ENCODE peak calls at places on chromosomes 6 and 20, in nine cellular contexts. L is fibroblast of mammary gland, J is fibroblast of lung, P is mesendoderm, X is cardiac muscle cell, Z is astrocyte of the spinal cord, F is endodermal cell, E is heart right ventricle, D is IMR-90. V is an unnamed sample.

GRCh38 chr20:48360338-48360698 is 467.5 kb downstream of the PREX1 start:
- DNase-seq in D (no peak), J (no peak), E (no peak), L (no peak), Z (no peak), F (no peak), P (no peak), X (no peak), V (no peak)

GRCh38 chr6:113375950-113376846 is 480.9 kb upstream of the MARCKS start:
- DNase-seq in E (no peak), F (no peak), J (peak), Z (peak), X (peak), P (peak), D (peak), L (peak), V (no peak)

GRCh38 chr20:61941721-61942405 is 123.8 kb downstream of the TAF4 start:
- DNase-seq in D (no peak), P (no peak), J (no peak), Z (no peak), F (no peak), L (no peak), E (peak), X (no peak), V (no peak)

GRCh38 chr6:37033255-37033654 is 27.8 kb downstream of the FGD2 start:
- DNase-seq in L (no peak), F (no peak), J (no peak), D (peak), Z (no peak), X (no peak), P (no peak), E (no peak), V (peak)

GRCh38 chr20:48390981-48391380 is 436.8 kb downstream of the PREX1 start:
- DNase-seq in D (no peak), X (no peak), F (no peak), E (no peak), L (no peak), Z (no peak), P (no peak), J (no peak), V (no peak)

GRCh38 chr6:36929607-36930006 is 24.9 kb upstream of the PI16 start:
- DNase-seq in E (no peak), D (peak), L (peak), Z (peak), F (no peak), J (peak), X (peak), P (no peak), V (no peak)

GRCh38 chr20:34268851-34269668 is 27.8 kb downstream of the ASIP start:
- DNase-seq in J (peak), D (no peak), L (peak), X (peak), E (peak), P (peak), Z (peak), F (peak), V (peak)

GRCh38 chr6:18277181-18278006 is 13.1 kb upstream of the DEK start:
- DNase-seq in P (peak), X (no peak), F (peak), J (peak), L (no peak), D (no peak), Z (no peak), E (no peak), V (peak)

GRCh38 chr6:113888493-113888892 is 31.3 kb downstream of the MARCKS start:
- DNase-seq in J (no peak), X (no peak), Z (no peak), F (no peak), P (no peak), L (no peak), D (no peak), E (no peak), V (no peak)

GRCh38 chr6:130313206-130313605 is 52.6 kb upstream of the TMEM200A start:
- DNase-seq in P (peak), L (no peak), J (no peak), E (no peak), D (no peak), Z (no peak), X (no peak), F (peak), V (peak)

GRCh38 chr6:220736-221475 is 71.4 kb upstream of the DUSP22 start:
- DNase-seq in J (peak), Z (peak), X (no peak), L (peak), P (no peak), D (peak), F (peak), E (no peak), V (peak)

GRCh38 chr20:49812463-49813304 is at the start of gene SLC9A8:
- DNase-seq in P (peak), L (peak), X (peak), J (peak), F (peak), E (peak), D (peak), Z (peak), V (peak)

GRCh38 chr20:61818746-61819483 is 246.8 kb downstream of the TAF4 start:
- DNase-seq in P (no peak), E (no peak), L (no peak), Z (no peak), J (no peak), D (no peak), X (no peak), F (no peak), V (no peak)

GRCh38 chr6:6588064-6588923 is at the start of gene LY86:
- DNase-seq in F (no peak), D (no peak), X (peak), J (no peak), P (no peak), L (no peak), Z (no peak), E (no peak), V (no peak)

GRCh38 chr6:35674594-35674993 is 14.1 kb downstream of the FKBP5 start:
- DNase-seq in D (no peak), L (no peak), P (peak), F (no peak), X (no peak), Z (no peak), E (no peak), J (no peak), V (no peak)

GRCh38 chr20:51434556-51435256 is 107.8 kb downstream of the NFATC2 start:
- DNase-seq in X (peak), D (peak), Z (peak), J (peak), E (no peak), P (no peak), F (no peak), L (peak), V (no peak)

GRCh38 chr6:56954389-56955170 is at the start of gene BEND6:
- DNase-seq in X (peak), F (peak), D (peak), P (peak), J (peak), Z (peak), E (peak), L (peak), V (peak)

GRCh38 chr6:41693866-41694265 is 41.5 kb downstream of the TFEB start:
- DNase-seq in L (no peak), J (no peak), Z (no peak), D (no peak), P (no peak), E (no peak), F (no peak), X (no peak), V (no peak)

GRCh38 chr20:45576995-45577394 is 2.1 kb downstream of the WFDC8 start:
- DNase-seq in E (no peak), D (peak), J (peak), Z (peak), X (peak), P (peak), L (no peak), F (no peak), V (no peak)

GRCh38 chr20:21515300-21516179 is 1.7 kb upstream of the NKX2-2 start:
- DNase-seq in E (no peak), D (no peak), F (peak), P (peak), L (no peak), Z (no peak), X (no peak), J (no peak), V (peak)

GRCh38 chr6:37680668-37681067 is 17.0 kb downstream of the MDGA1 start:
- DNase-seq in D (no peak), P (peak), J (no peak), X (no peak), Z (peak), E (peak), F (peak), L (no peak), V (no peak)

GRCh38 chr6:13253272-13253671 is 75.1 kb downstream of the TBC1D7 start:
- DNase-seq in E (no peak), Z (no peak), J (no peak), P (no peak), D (no peak), L (no peak), F (no peak), X (no peak), V (no peak)

GRCh38 chr6:106629103-106629858 is at the start of the genes QRSL1 and RTN4IP1:
- DNase-seq in D (peak), P (peak), J (peak), Z (peak), L (peak), F (peak), X (peak), E (peak), V (peak)

GRCh38 chr20:62726716-62727583 is 18.3 kb downstream of the NTSR1 start:
- DNase-seq in J (no peak), E (no peak), L (no peak), Z (no peak), P (no peak), X (no peak), F (no peak), D (no peak), V (no peak)

GRCh38 chr20:63132715-63133471 is 83.0 kb downstream of the YTHDF1 start:
- DNase-seq in L (no peak), P (no peak), X (no peak), E (peak), F (peak), D (no peak), Z (no peak), J (no peak), V (peak)

GRCh38 chr6:132459605-132459952 is 53.3 kb downstream of the STX7 start:
- DNase-seq in E (no peak), J (no peak), Z (no peak), D (no peak), X (no peak), F (no peak), L (no peak), P (no peak), V (no peak)

GRCh38 chr20:54122189-54122588 is 51.6 kb downstream of the CYP24A1 start:
- DNase-seq in D (peak), E (no peak), F (no peak), J (peak), P (no peak), Z (peak), L (peak), X (peak), V (no peak)

GRCh38 chr6:29886686-29887085 is 55.6 kb upstream of the HLA-A start:
- DNase-seq in Z (no peak), X (no peak), L (no peak), F (peak), E (no peak), J (no peak), D (no peak), P (no peak), V (no peak)
- H3K4me3 ChIP-seq in Z (no peak), X (no peak), L (no peak), F (no peak), E (peak), J (no peak), D (no peak), P (no peak), V (no peak)

GRCh38 chr6:147418523-147418922 is 90.0 kb upstream of the SAMD5 start:
- DNase-seq in F (no peak), X (no peak), L (no peak), J (no peak), P (no peak), E (no peak), Z (no peak), D (no peak), V (no peak)

GRCh38 chr6:147417954-147418353 is 90.5 kb upstream of the SAMD5 start:
- DNase-seq in Z (no peak), X (no peak), E (no peak), J (no peak), D (no peak), F (no peak), P (no peak), L (no peak), V (no peak)

GRCh38 chr6:147421903-147422302 is 86.6 kb upstream of the SAMD5 start:
- DNase-seq in Z (no peak), J (no peak), L (no peak), P (no peak), X (no peak), F (no peak), D (no peak), E (no peak), V (no peak)

DNA sequence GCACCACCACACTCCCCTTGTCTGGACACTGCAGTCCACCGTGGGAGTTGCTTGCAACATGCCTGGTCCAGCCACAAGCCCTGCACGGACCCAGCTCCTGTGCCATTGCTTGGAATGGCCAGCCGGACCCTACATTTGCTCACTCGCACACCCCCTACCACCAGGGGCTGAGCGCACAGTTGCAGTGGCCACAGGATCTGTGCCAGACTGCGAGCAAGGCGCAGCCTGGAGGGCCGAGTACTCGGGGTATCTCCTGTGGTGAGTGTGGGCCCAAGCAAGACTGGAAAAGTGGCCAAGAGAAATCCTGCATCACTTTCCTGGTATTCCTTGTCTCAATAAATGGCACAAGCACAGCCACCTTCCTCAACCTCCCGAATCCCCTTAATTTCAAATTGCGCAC is 85.4 kb upstream of the SAMD5 start:
- DNase-seq in E (no peak), Z (no peak), D (no peak), L (no peak), X (no peak), J (no peak), P (no peak), F (no peak), V (no peak)
- H3K4me3 ChIP-seq in E (no peak), Z (no peak), D (no peak), L (no peak), X (no peak), J (no peak), P (no peak), F (peak), V (no peak)

DNA sequence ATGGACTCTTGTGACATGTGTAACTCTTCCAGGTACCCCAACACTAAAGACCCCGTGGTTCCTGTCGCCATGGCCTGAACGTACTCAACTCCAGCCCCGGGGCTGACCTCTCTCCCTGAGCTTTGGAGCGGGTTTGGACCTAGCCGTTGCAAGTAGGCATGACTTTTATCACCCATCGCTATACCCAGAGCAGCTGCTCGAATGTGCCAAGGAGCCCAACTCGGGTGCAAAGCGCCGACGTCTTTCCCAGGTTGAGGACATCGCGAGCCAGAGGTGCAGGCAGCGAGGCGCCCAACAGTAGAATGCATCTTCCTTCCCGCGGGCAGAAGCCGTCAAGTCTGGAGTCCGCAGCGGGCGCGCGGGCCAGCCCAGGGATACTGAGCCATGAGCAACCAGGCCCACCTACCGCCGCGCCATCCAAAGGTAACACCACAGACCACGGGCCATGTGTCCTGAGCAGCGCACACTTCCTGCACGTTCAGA is 5.7 kb upstream of the LAMP5 start:
- DNase-seq in F (no peak), D (no peak), Z (no peak), P (no peak), L (no peak), X (no peak), J (no peak), E (no peak), V (peak)
- H3K4me3 ChIP-seq in F (no peak), D (no peak), Z (no peak), P (no peak), L (no peak), X (no peak), J (no peak), E (no peak), V (peak)

GRCh38 chr6:29872791-29873190 is 45.2 kb downstream of the HLA-G start:
- DNase-seq in P (no peak), F (no peak), Z (no peak), X (no peak), D (no peak), J (no peak), E (no peak), L (no peak), V (no peak)

GRCh38 chr6:29875257-29875656 is 47.6 kb downstream of the HLA-G start:
- DNase-seq in P (no peak), L (no peak), F (no peak), D (no peak), J (no peak), E (no peak), X (no peak), Z (no peak), V (no peak)
- H3K4me3 ChIP-seq in P (no peak), L (no peak), F (no peak), D (no peak), J (no peak), E (no peak), X (no peak), Z (no peak), V (no peak)

V was measured in H7.